ENCODE peak calls at places on chromosome 22, in ten cellular contexts. H is HCEC 1CT; N is substantia nigra; B is iris pigment epithelial cell; G is hippocampal formation; O is immature natural killer cell; A is nucleus accumbens; T is stimulated activated CD8-positive, alpha-beta memory T cell treated with anti-CD3 and anti-CD28 coated beads, Interleukin-7, amount 100 ng/mL, for 24 hours; W is NCI-H510A; K is Right ventricle myocardium superior. I is an unnamed sample.

GRCh38 chr22:36383110-36383581 is 4.6 kb downstream of the MYH9 start:
- DNase-seq in H (peak), N (no peak), B (peak), G (no peak), O (peak), A (no peak), T (no peak), W (no peak), K (no peak), I (no peak)

GRCh38 chr22:32265882-32266767 is 11.0 kb upstream of the SLC5A4 start:
- DNase-seq in H (peak), N (peak), B (peak), G (peak), O (peak), A (no peak), T (peak), W (no peak), K (peak), I (peak)

GRCh38 chr22:24401824-24402434 is 25.5 kb upstream of the ADORA2A start:
- DNase-seq in H (no peak), N (no peak), B (no peak), G (no peak), O (no peak), A (no peak), T (no peak), W (no peak), K (no peak), I (no peak)

GRCh38 chr22:29510542-29510941 is 30.5 kb downstream of the NEFH start:
- DNase-seq in H (no peak), N (no peak), B (no peak), G (no peak), O (no peak), A (no peak), T (no peak), W (no peak), K (no peak), I (no peak)

GRCh38 chr22:32175751-32176644 is 16.9 kb upstream of the C22orf42 start:
- DNase-seq in H (no peak), N (no peak), B (no peak), G (no peak), O (no peak), A (no peak), T (no peak), W (no peak), K (no peak), I (no peak)

GRCh38 chr22:30925667-30926066 is 42.9 kb downstream of the MORC2 start:
- DNase-seq in H (no peak), N (no peak), B (no peak), G (no peak), O (no peak), A (no peak), T (no peak), W (no peak), K (no peak), I (no peak)

GRCh38 chr22:47631571-47632102 is 869.2 kb downstream of the TBC1D22A start:
- DNase-seq in H (no peak), N (no peak), B (no peak), G (no peak), O (no peak), A (no peak), T (no peak), W (peak), K (no peak), I (no peak)

GRCh38 chr22:47757741-47758140 is 995.3 kb downstream of the TBC1D22A start:
- DNase-seq in H (no peak), N (no peak), B (peak), G (no peak), O (no peak), A (no peak), T (no peak), W (no peak), K (no peak), I (no peak)

GRCh38 chr22:41401781-41402648 is 20.3 kb downstream of the TEF start:
- DNase-seq in H (peak), N (peak), B (peak), G (peak), O (no peak), A (peak), T (no peak), W (no peak), K (peak), I (no peak)

GRCh38 chr22:40107756-40108437 is 69.8 kb upstream of the TNRC6B start:
- DNase-seq in H (peak), N (no peak), B (peak), G (no peak), O (no peak), A (no peak), T (no peak), W (no peak), K (no peak), I (peak)

GRCh38 chr22:36940676-36941075 is 27.2 kb downstream of the CSF2RB start:
- DNase-seq in H (no peak), N (no peak), B (no peak), G (no peak), O (no peak), A (no peak), T (no peak), W (no peak), K (no peak), I (no peak)

GRCh38 chr22:45441158-45441557 is 27.7 kb downstream of the RIBC2 start:
- DNase-seq in H (peak), N (no peak), B (peak), G (no peak), O (no peak), A (no peak), T (no peak), W (no peak), K (peak), I (peak)

GRCh38 chr22:46381142-46381541 is 45.6 kb downstream of the TRMU start:
- DNase-seq in H (peak), N (no peak), B (no peak), G (no peak), O (no peak), A (no peak), T (no peak), W (no peak), K (no peak), I (peak)

GRCh38 chr22:30373331-30374325 is 13.6 kb downstream of the RNF215 start:
- DNase-seq in H (no peak), N (no peak), B (no peak), G (no peak), O (no peak), A (no peak), T (no peak), W (no peak), K (no peak), I (no peak)

GRCh38 chr22:16781764-16782329 is 43.4 kb downstream of the XKR3 start:
- DNase-seq in H (no peak), N (no peak), B (no peak), G (no peak), O (no peak), A (no peak), T (no peak), W (no peak), K (no peak), I (no peak)

GRCh38 chr22:31790240-31790639 is 36.4 kb downstream of the DEPDC5 start:
- DNase-seq in H (no peak), N (no peak), B (no peak), G (no peak), O (no peak), A (no peak), T (no peak), W (no peak), K (no peak), I (no peak)

GRCh38 chr22:29816980-29817379 is 21.1 kb downstream of the ASCC2 start:
- DNase-seq in H (no peak), N (no peak), B (no peak), G (no peak), O (no peak), A (no peak), T (no peak), W (no peak), K (no peak), I (no peak)

GRCh38 chr22:27846910-27847309 is 45.4 kb upstream of the MN1 start:
- DNase-seq in H (no peak), N (no peak), B (no peak), G (no peak), O (no peak), A (no peak), T (no peak), W (no peak), K (no peak), I (no peak)

GRCh38 chr22:44661659-44662569 is 40.1 kb upstream of the PRR5 start:
- DNase-seq in H (no peak), N (no peak), B (no peak), G (no peak), O (no peak), A (no peak), T (no peak), W (no peak), K (no peak), I (no peak)

GRCh38 chr22:24350627-24351026 is 76.8 kb upstream of the ADORA2A start:
- DNase-seq in H (no peak), N (no peak), B (no peak), G (no peak), O (no peak), A (no peak), T (no peak), W (no peak), K (no peak), I (no peak)

GRCh38 chr22:36292823-36293530 is 40.0 kb downstream of the APOL1 start:
- DNase-seq in H (no peak), N (no peak), B (no peak), G (no peak), O (no peak), A (no peak), T (no peak), W (no peak), K (peak), I (no peak)

GRCh38 chr22:47168900-47169800 is 406.7 kb downstream of the TBC1D22A start:
- DNase-seq in H (no peak), N (no peak), B (peak), G (no peak), O (no peak), A (no peak), T (no peak), W (no peak), K (peak), I (no peak)

GRCh38 chr22:34297536-34298120 is 377.4 kb upstream of the LARGE1 start:
- DNase-seq in H (no peak), N (no peak), B (no peak), G (no peak), O (no peak), A (no peak), T (no peak), W (no peak), K (peak), I (no peak)

GRCh38 chr22:37267128-37267587 is 15.2 kb upstream of the CYTH4 start:
- DNase-seq in H (no peak), N (no peak), B (peak), G (no peak), O (peak), A (no peak), T (peak), W (no peak), K (peak), I (no peak)